ENCODE peak calls at places on chromosomes 3 and 15, in five cellular contexts. One of them, this sample, is unnamed.

GRCh38 chr15:44713006-44713966 is 2.0 kb downstream of the B2M start:
- DNase-seq in body of pancreas: no peak
- DNase-seq in neural progenitor cell: no peak
- DNase-seq in GM23248: peak; percentile 71
- DNase-seq in IMR-90: peak; percentile 43
- DNase-seq in this sample: no peak

GRCh38 chr15:52290800-52291199 is 4.8 kb downstream of the MYO5C start:
- DNase-seq in body of pancreas: no peak
- DNase-seq in neural progenitor cell: no peak
- DNase-seq in GM23248: no peak
- DNase-seq in IMR-90: no peak
- DNase-seq in this sample: no peak

GRCh38 chr15:83192742-83193141 is 14.9 kb downstream of the HDGFL3 start:
- DNase-seq in body of pancreas: no peak
- DNase-seq in neural progenitor cell: no peak
- DNase-seq in GM23248: no peak
- DNase-seq in IMR-90: no peak
- DNase-seq in this sample: no peak

GRCh38 chr3:123295171-123295900 is 93.6 kb downstream of the SEC22A start:
- DNase-seq in body of pancreas: no peak
- DNase-seq in neural progenitor cell: no peak
- DNase-seq in GM23248: no peak
- DNase-seq in IMR-90: no peak
- DNase-seq in this sample: no peak

GRCh38 chr3:132549890-132550578 is 47.0 kb upstream of the ACKR4 start:
- DNase-seq in body of pancreas: no peak
- DNase-seq in neural progenitor cell: no peak
- DNase-seq in GM23248: peak; percentile 79
- DNase-seq in IMR-90: peak; percentile 83
- DNase-seq in this sample: no peak

GRCh38 chr3:141231923-141232861 is 567 bp downstream of the PXYLP1 start:
- DNase-seq in body of pancreas: peak; percentile 61
- DNase-seq in neural progenitor cell: peak; percentile 64
- DNase-seq in GM23248: peak; percentile 45
- DNase-seq in IMR-90: no peak
- DNase-seq in this sample: peak; percentile 54

GRCh38 chr3:72574144-72574543 is 274.1 kb downstream of the SHQ1 start:
- DNase-seq in body of pancreas: no peak
- DNase-seq in neural progenitor cell: no peak
- DNase-seq in GM23248: no peak
- DNase-seq in IMR-90: no peak
- DNase-seq in this sample: no peak

GRCh38 chr15:37134699-37135131 is 34.4 kb upstream of the MEIS2 start:
- DNase-seq in body of pancreas: peak; percentile 27
- DNase-seq in neural progenitor cell: peak; percentile 49
- DNase-seq in GM23248: peak; percentile 75
- DNase-seq in IMR-90: peak; percentile 58
- DNase-seq in this sample: peak; percentile 41

GRCh38 chr15:92051726-92052125 is 198.2 kb downstream of the SLCO3A1 start:
- DNase-seq in body of pancreas: no peak
- DNase-seq in neural progenitor cell: no peak
- DNase-seq in GM23248: no peak
- DNase-seq in IMR-90: no peak
- DNase-seq in this sample: no peak

GRCh38 chr3:153463895-153464294 is 301.9 kb downstream of the RAP2B start:
- DNase-seq in body of pancreas: no peak
- DNase-seq in neural progenitor cell: no peak
- DNase-seq in GM23248: no peak
- DNase-seq in IMR-90: no peak
- DNase-seq in this sample: no peak

GRCh38 chr15:98727115-98728040 is 79.0 kb downstream of the IGF1R start:
- DNase-seq in body of pancreas: peak; percentile 83
- DNase-seq in neural progenitor cell: peak; percentile 75
- DNase-seq in GM23248: peak; percentile 98
- DNase-seq in IMR-90: peak; percentile 93
- DNase-seq in this sample: peak; percentile 91

GRCh38 chr3:152595975-152596832 is 238.7 kb upstream of the P2RY1 start:
- DNase-seq in body of pancreas: peak; percentile 57
- DNase-seq in neural progenitor cell: peak; percentile 16
- DNase-seq in GM23248: peak; percentile 68
- DNase-seq in IMR-90: peak; percentile 62
- DNase-seq in this sample: peak; percentile 79

GRCh38 chr3:151169700-151170224 is 33.3 kb downstream of the GPR171 start:
- DNase-seq in body of pancreas: peak; percentile 64
- DNase-seq in neural progenitor cell: no peak
- DNase-seq in GM23248: peak; percentile 30
- DNase-seq in IMR-90: no peak
- DNase-seq in this sample: no peak

GRCh38 chr3:81995334-81995733 is 233.9 kb upstream of the GBE1 start:
- DNase-seq in body of pancreas: no peak
- DNase-seq in neural progenitor cell: no peak
- DNase-seq in GM23248: no peak
- DNase-seq in IMR-90: no peak
- DNase-seq in this sample: no peak
- H3K4me3 ChIP-seq in body of pancreas: no peak overlapping the region
- H3K4me3 ChIP-seq in neural progenitor cell: no peak overlapping the region
- H3K4me3 ChIP-seq in GM23248: no peak overlapping the region
- H3K4me3 ChIP-seq in IMR-90: no peak overlapping the region
- H3K4me3 ChIP-seq in this sample: no peak overlapping the region

GRCh38 chr3:126659915-126660886 is 5.3 kb upstream of the TXNRD3 start:
- DNase-seq in body of pancreas: no peak
- DNase-seq in neural progenitor cell: peak; percentile 47
- DNase-seq in GM23248: peak; percentile 62
- DNase-seq in IMR-90: no peak
- DNase-seq in this sample: peak; percentile 15
- H3K27me3 ChIP-seq in body of pancreas: no peaks in the 10 kb centered on the region
- H3K27me3 ChIP-seq in neural progenitor cell: peaks cover 77% of the 10 kb centered on the region
- H3K27me3 ChIP-seq in GM23248: peaks cover 58% of the 10 kb centered on the region
- H3K27me3 ChIP-seq in IMR-90: peaks cover 53% of the 10 kb centered on the region
- H3K27me3 ChIP-seq in this sample: peaks cover 13% of the 10 kb centered on the region

GRCh38 chr3:12267380-12268030 is 21.4 kb upstream of the PPARG start:
- DNase-seq in body of pancreas: no peak
- DNase-seq in neural progenitor cell: no peak
- DNase-seq in GM23248: no peak
- DNase-seq in IMR-90: no peak
- DNase-seq in this sample: no peak

GRCh38 chr3:12270976-12271375 is 17.9 kb upstream of the PPARG start:
- DNase-seq in body of pancreas: no peak
- DNase-seq in neural progenitor cell: no peak
- DNase-seq in GM23248: no peak
- DNase-seq in IMR-90: no peak
- DNase-seq in this sample: no peak

GRCh38 chr3:12275974-12276373 is 12.9 kb upstream of the PPARG start:
- DNase-seq in body of pancreas: no peak
- DNase-seq in neural progenitor cell: no peak
- DNase-seq in GM23248: no peak
- DNase-seq in IMR-90: no peak
- DNase-seq in this sample: no peak

GRCh38 chr3:12268050-12268449 is 20.8 kb upstream of the PPARG start:
- DNase-seq in body of pancreas: no peak
- DNase-seq in neural progenitor cell: no peak
- DNase-seq in GM23248: no peak
- DNase-seq in IMR-90: no peak
- DNase-seq in this sample: no peak

DNA sequence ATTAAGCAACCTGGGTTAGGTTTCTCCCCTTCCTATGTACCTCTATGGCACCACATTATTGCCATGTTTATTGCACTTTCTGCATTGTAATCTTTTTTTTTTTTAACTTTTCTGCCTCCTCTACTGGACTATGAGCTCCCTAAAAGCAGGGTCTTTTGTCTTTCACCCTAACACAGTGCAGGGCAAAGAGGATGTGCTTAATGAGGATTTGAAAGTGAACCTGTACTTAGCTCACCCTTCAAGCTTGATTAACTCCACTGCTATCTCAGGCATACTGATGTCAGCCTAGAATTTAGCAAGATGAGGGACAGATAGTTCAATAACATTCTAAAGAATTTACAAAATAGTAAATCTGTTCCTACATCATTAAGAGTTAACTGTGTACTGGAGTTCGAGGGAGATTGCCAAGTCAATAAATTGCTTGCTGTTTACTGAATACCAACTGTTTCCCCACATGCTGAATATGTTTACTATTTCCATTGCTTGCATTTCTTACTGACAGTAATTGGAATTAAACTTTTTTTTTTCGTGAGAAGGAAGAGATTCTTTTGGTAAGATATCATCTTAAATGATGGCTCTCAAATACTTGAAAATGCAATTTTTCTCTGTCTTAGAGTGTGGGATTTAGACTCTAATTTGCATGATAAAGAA is 15.7 kb upstream of the PPARG start:
- DNase-seq in body of pancreas: no peak
- DNase-seq in neural progenitor cell: no peak
- DNase-seq in GM23248: no peak
- DNase-seq in IMR-90: no peak
- DNase-seq in this sample: no peak
- H3K4me3 ChIP-seq in body of pancreas: no peak overlapping the region
- H3K4me3 ChIP-seq in neural progenitor cell: no peak overlapping the region
- H3K4me3 ChIP-seq in GM23248: no peak overlapping the region
- H3K4me3 ChIP-seq in IMR-90: no peak overlapping the region
- H3K4me3 ChIP-seq in this sample: no peak overlapping the region

GRCh38 chr3:30085486-30085885 is 520.9 kb upstream of the TGFBR2 start:
- DNase-seq in body of pancreas: no peak
- DNase-seq in neural progenitor cell: peak; percentile 48
- DNase-seq in GM23248: no peak
- DNase-seq in IMR-90: no peak
- DNase-seq in this sample: no peak
- H3K27me3 ChIP-seq in body of pancreas: no peaks in the 10 kb centered on the region
- H3K27me3 ChIP-seq in neural progenitor cell: peaks cover 83% of the 10 kb centered on the region
- H3K27me3 ChIP-seq in GM23248: no peaks in the 10 kb centered on the region
- H3K27me3 ChIP-seq in IMR-90: no peaks in the 10 kb centered on the region
- H3K27me3 ChIP-seq in this sample: no peaks in the 10 kb centered on the region

GRCh38 chr3:48899298-48899697 is 616 bp upstream of the SLC25A20 start:
- DNase-seq in body of pancreas: no peak
- DNase-seq in neural progenitor cell: no peak
- DNase-seq in GM23248: no peak
- DNase-seq in IMR-90: no peak
- DNase-seq in this sample: peak; percentile 20
- H3K4me3 ChIP-seq in body of pancreas: no peak overlapping the region
- H3K4me3 ChIP-seq in neural progenitor cell: peak overlapping the region; percentile 62
- H3K4me3 ChIP-seq in GM23248: peak overlapping the region; percentile 98
- H3K4me3 ChIP-seq in IMR-90: no peak overlapping the region
- H3K4me3 ChIP-seq in this sample: no peak overlapping the region

GRCh38 chr15:48645558-48646330 is at the start of gene FBN1:
- DNase-seq in body of pancreas: peak; percentile 38
- DNase-seq in neural progenitor cell: peak; percentile 94
- DNase-seq in GM23248: peak; percentile 95
- DNase-seq in IMR-90: peak; percentile 90
- DNase-seq in this sample: peak; percentile 2

GRCh38 chr15:48644498-48644826 is 1.0 kb downstream of the FBN1 start:
- DNase-seq in body of pancreas: no peak
- DNase-seq in neural progenitor cell: no peak
- DNase-seq in GM23248: peak; percentile 65
- DNase-seq in IMR-90: peak; percentile 38
- DNase-seq in this sample: no peak

GRCh38 chr15:48643776-48644497 is 1.6 kb downstream of the FBN1 start:
- DNase-seq in body of pancreas: no peak
- DNase-seq in neural progenitor cell: peak; percentile 30
- DNase-seq in GM23248: peak; percentile 51
- DNase-seq in IMR-90: no peak
- DNase-seq in this sample: no peak

GRCh38 chr15:48646364-48646763 is 855 bp upstream of the FBN1 start:
- DNase-seq in body of pancreas: no peak
- DNase-seq in neural progenitor cell: no peak
- DNase-seq in GM23248: no peak
- DNase-seq in IMR-90: no peak
- DNase-seq in this sample: no peak

DNA sequence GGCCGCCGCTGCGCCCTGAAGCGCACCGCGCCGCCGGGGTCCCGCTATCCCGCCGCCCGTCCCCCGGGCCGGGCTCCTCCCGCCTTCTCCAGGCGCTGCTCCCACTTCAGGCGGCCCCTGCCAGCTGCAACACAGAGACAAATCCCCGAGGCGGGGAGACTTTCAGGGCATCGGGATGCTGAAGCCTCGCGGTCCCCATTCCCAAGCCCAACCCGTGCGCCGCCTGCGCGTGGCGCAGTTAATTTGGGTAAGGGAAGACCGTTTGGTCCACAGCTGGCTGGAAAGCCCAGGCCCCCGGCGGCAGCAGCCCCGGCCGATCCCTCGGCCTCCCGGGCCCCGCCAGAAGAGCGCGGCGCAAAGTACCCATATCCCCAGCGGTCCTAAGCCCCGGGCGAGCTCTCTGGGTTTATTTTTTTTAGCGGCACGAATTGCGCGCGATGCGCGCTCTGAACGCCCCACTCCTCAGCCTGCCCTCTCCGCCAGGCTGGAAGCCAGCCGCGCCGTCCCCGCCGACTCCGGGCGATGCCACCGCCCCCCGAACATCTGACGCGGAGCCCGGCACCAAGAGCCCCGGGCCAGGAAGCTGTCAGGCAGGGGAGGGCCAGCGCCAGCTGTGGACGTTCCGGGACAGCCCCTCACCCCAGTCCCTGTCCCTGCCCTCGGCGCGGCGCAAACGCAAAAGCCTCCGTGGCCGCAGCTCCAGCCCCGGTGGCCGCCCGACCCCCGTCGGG is 517 bp downstream of the FBN1 start:
- DNase-seq in body of pancreas: no peak
- DNase-seq in neural progenitor cell: peak; percentile 89
- DNase-seq in GM23248: peak; percentile 78
- DNase-seq in IMR-90: peak; percentile 62
- DNase-seq in this sample: no peak
- H3K27me3 ChIP-seq in body of pancreas: peaks cover 4% of the 10 kb centered on the region
- H3K27me3 ChIP-seq in neural progenitor cell: peaks cover 19% of the 10 kb centered on the region
- H3K27me3 ChIP-seq in GM23248: no peaks in the 10 kb centered on the region
- H3K27me3 ChIP-seq in IMR-90: no peaks in the 10 kb centered on the region
- H3K27me3 ChIP-seq in this sample: peaks cover 17% of the 10 kb centered on the region

GRCh38 chr15:85879334-85880163 is 84.8 kb upstream of the KLHL25 start:
- DNase-seq in body of pancreas: no peak
- DNase-seq in neural progenitor cell: no peak
- DNase-seq in GM23248: peak; percentile 46
- DNase-seq in IMR-90: no peak
- DNase-seq in this sample: peak; percentile 33
- H3K4me3 ChIP-seq in body of pancreas: no peak overlapping the region
- H3K4me3 ChIP-seq in neural progenitor cell: no peak overlapping the region
- H3K4me3 ChIP-seq in GM23248: no peak overlapping the region
- H3K4me3 ChIP-seq in IMR-90: no peak overlapping the region
- H3K4me3 ChIP-seq in this sample: no peak overlapping the region

DNA sequence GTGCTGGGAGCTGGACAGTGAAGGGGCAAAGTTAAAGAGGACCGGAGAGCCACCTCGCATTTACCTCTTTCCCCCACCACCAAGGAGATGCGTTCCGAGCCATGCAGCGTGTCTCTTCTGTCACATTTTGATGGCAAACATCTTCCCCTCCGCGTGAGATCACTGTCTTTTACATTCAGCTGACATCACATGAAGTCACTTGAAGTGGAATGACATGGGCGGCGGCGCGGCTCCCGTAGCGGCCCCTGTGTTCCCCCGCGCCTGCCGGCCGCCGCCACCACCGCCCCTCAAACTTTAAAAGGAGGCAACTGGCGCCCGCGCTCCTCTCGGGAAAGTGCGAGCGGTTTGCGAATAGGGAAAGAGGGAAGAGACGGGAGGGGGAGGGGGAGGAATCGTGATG is at the start of gene FEZF2:
- DNase-seq in body of pancreas: no peak
- DNase-seq in neural progenitor cell: peak; percentile 79
- DNase-seq in GM23248: no peak
- DNase-seq in IMR-90: no peak
- DNase-seq in this sample: no peak
- H3K27me3 ChIP-seq in body of pancreas: peaks cover 60% of the 10 kb centered on the region
- H3K27me3 ChIP-seq in neural progenitor cell: peaks cover 100% of the 10 kb centered on the region
- H3K27me3 ChIP-seq in GM23248: peaks cover 99% of the 10 kb centered on the region
- H3K27me3 ChIP-seq in IMR-90: peaks cover 94% of the 10 kb centered on the region
- H3K27me3 ChIP-seq in this sample: peaks cover 71% of the 10 kb centered on the region

This sample was measured in small intestine.